ENCODE peak calls at places on chromosomes 4 and X, in nine cellular contexts. K is uterus; Z is neuronal stem cell; E is body of pancreas; W is suprapubic skin; C is heart left ventricle; A is A549; Q is lower lobe of right lung; O is CD4-positive, CD25-positive, alpha-beta regulatory T cell. B is an unnamed sample. For H3K4me1, the result is how much of the 10 kb centered on the place peaks cover.

GRCh38 chr4:121156822-121157769 is 7.0 kb downstream of the TNIP3 start:
- DNase-seq in K (no peak), Z (peak), E (no peak), W (peak), C (no peak), A (peak), Q (peak), O (peak), B (peak)

GRCh38 chrX:103782640-103783039 is 6.0 kb downstream of the PLP1 start:
- DNase-seq in K (no peak), Z (peak), E (no peak), W (no peak), C (no peak), A (no peak), Q (no peak), O (no peak), B (no peak)

GRCh38 chr4:185847352-185848078 is 35.5 kb upstream of the SORBS2 start:
- DNase-seq in K (no peak), Z (no peak), E (no peak), W (no peak), C (peak), A (peak), Q (no peak), O (no peak), B (no peak)

GRCh38 chr4:135277116-135277979 is 1075.8 kb upstream of the PABPC4L start:
- DNase-seq in K (no peak), Z (no peak), E (no peak), W (no peak), C (no peak), A (no peak), Q (no peak), O (no peak), B (no peak)

GRCh38 chr4:164207460-164207859 is 546.5 kb upstream of the SMIM31 start:
- DNase-seq in K (no peak), Z (no peak), E (no peak), W (no peak), C (no peak), A (no peak), Q (no peak), O (no peak), B (no peak)

GRCh38 chr4:76301775-76302162 is 4.8 kb upstream of the STBD1 start:
- DNase-seq in K (no peak), Z (no peak), E (no peak), W (no peak), C (no peak), A (no peak), Q (no peak), O (no peak), B (no peak)

GRCh38 chr4:48543796-48544195 is 53.7 kb downstream of the ZAR1 start:
- DNase-seq in K (no peak), Z (no peak), E (no peak), W (no peak), C (no peak), A (no peak), Q (no peak), O (no peak), B (no peak)

GRCh38 chr4:126441173-126441810 is 1126.5 kb downstream of the FAT4 start:
- DNase-seq in K (no peak), Z (no peak), E (no peak), W (no peak), C (no peak), A (no peak), Q (no peak), O (no peak), B (no peak)

GRCh38 chrX:132818638-132819037 is 139.8 kb downstream of the HS6ST2 start:
- DNase-seq in K (no peak), Z (no peak), E (no peak), W (no peak), C (no peak), A (no peak), Q (no peak), O (no peak), B (no peak)

GRCh38 chrX:70128071-70128470 is 5.2 kb upstream of the IGBP1 start:
- DNase-seq in K (no peak), Z (no peak), E (no peak), W (no peak), C (no peak), A (no peak), Q (no peak), O (no peak), B (no peak)

GRCh38 chr4:182307746-182308145 is 64.5 kb downstream of the TENM3 start:
- DNase-seq in K (no peak), Z (no peak), E (peak), W (no peak), C (no peak), A (no peak), Q (no peak), O (no peak), B (no peak)

GRCh38 chrX:149950681-149951080 is 12.4 kb upstream of the EOLA2 start:
- DNase-seq in K (no peak), Z (no peak), E (no peak), W (no peak), C (no peak), A (peak), Q (no peak), O (no peak), B (peak)

GRCh38 chr4:162075691-162076090 is 88.1 kb downstream of the FSTL5 start:
- DNase-seq in K (no peak), Z (no peak), E (no peak), W (no peak), C (no peak), A (no peak), Q (no peak), O (no peak), B (no peak)

GRCh38 chr4:142021761-142022160 is 385.4 kb downstream of the IL15 start:
- DNase-seq in K (no peak), Z (no peak), E (no peak), W (no peak), C (no peak), A (no peak), Q (no peak), O (no peak), B (no peak)

GRCh38 chrX:10155137-10155536 is 1.6 kb upstream of the CLCN4 start:
- DNase-seq in K (no peak), Z (no peak), E (no peak), W (no peak), C (no peak), A (no peak), Q (no peak), O (no peak), B (no peak)

GRCh38 chr4:18981234-18981615 is 959.7 kb upstream of the LCORL start:
- DNase-seq in K (no peak), Z (no peak), E (no peak), W (no peak), C (no peak), A (no peak), Q (no peak), O (no peak), B (no peak)

GRCh38 chr4:169249214-169249973 is 21.4 kb downstream of the SH3RF1 start:
- DNase-seq in K (no peak), Z (no peak), E (no peak), W (no peak), C (no peak), A (peak), Q (no peak), O (no peak), B (no peak)

GRCh38 chrX:48511561-48511960 is 2.8 kb downstream of the PORCN start:
- DNase-seq in K (no peak), Z (no peak), E (peak), W (no peak), C (no peak), A (peak), Q (no peak), O (no peak), B (no peak)

GRCh38 chr4:140085062-140085622 is 68.8 kb downstream of the MAML3 start:
- DNase-seq in K (no peak), Z (no peak), E (no peak), W (no peak), C (no peak), A (peak), Q (no peak), O (no peak), B (no peak)
- H3K4me1 ChIP-seq in K (under half), Z (under half), E (under half), W (under half), C (under half), A (half or more), Q (half or more), O (under half), B (under half)

GRCh38 chr4:1247811-1248261 is 1.1 kb downstream of the CTBP1 start:
- DNase-seq in K (no peak), Z (peak), E (no peak), W (peak), C (no peak), A (no peak), Q (no peak), O (no peak), B (no peak)
- H3K4me1 ChIP-seq in K (under half), Z (under half), E (half or more), W (half or more), C (half or more), A (under half), Q (half or more), O (half or more), B (under half)

GRCh38 chr4:7976025-7976424 is 36.4 kb upstream of the AFAP1 start:
- DNase-seq in K (no peak), Z (no peak), E (no peak), W (no peak), C (peak), A (no peak), Q (no peak), O (no peak), B (no peak)

GRCh38 chr4:7978907-7979651 is 39.4 kb upstream of the AFAP1 start:
- DNase-seq in K (no peak), Z (no peak), E (no peak), W (no peak), C (peak), A (no peak), Q (no peak), O (no peak), B (no peak)

GRCh38 chr4:7978489-7978888 is 38.8 kb upstream of the AFAP1 start:
- DNase-seq in K (no peak), Z (no peak), E (no peak), W (no peak), C (peak), A (no peak), Q (no peak), O (no peak), B (peak)

GRCh38 chr4:7974425-7974824 is 34.8 kb upstream of the AFAP1 start:
- DNase-seq in K (no peak), Z (no peak), E (no peak), W (no peak), C (no peak), A (no peak), Q (no peak), O (no peak), B (no peak)

DNA sequence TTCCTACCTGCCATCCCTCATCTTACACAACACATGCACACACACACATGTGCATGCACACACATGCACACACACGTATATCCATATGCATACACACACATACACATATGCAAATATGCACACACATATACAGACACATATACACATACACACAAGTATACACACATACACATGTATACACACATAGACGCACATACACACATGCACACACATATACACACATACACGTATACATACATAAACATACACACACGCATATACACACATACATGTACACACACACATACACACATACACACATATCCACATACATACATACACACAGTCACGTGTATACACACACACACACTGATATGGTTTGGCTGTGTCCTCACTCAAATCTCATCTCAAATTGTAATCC is 37.0 kb upstream of the AFAP1 start:
- DNase-seq in K (no peak), Z (no peak), E (no peak), W (no peak), C (no peak), A (no peak), Q (no peak), O (no peak), B (no peak)
- H3K4me1 ChIP-seq in K (under half), Z (under half), E (under half), W (under half), C (under half), A (under half), Q (under half), O (under half), B (under half)

GRCh38 chrX:46579250-46579649 is 5.7 kb downstream of the CHST7 start:
- DNase-seq in K (no peak), Z (no peak), E (no peak), W (no peak), C (no peak), A (no peak), Q (no peak), O (no peak), B (no peak)
- H3K4me1 ChIP-seq in K (under half), Z (under half), E (under half), W (under half), C (under half), A (under half), Q (under half), O (under half), B (under half)

DNA sequence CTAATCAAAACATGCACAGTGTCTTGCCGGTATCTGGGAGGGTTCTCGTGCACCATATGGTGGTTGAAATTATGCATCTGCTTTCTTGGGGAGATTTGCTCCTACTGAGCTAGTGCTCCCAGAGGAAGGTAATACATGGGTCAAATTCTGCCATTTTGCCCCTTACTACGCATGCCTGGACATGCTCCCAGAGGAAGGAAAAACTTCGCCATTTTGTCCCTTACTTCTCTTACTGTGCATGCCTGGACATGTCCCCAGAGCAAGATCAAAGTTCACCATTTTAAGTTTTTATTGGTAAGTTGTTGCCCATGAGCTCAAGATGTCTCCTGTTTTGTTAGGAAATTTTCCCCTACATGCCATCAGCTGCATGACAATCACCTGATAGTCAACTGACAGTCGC is 252.1 kb upstream of the KLHL4 start:
- DNase-seq in K (no peak), Z (no peak), E (no peak), W (no peak), C (no peak), A (no peak), Q (no peak), O (no peak), B (no peak)
- H3K4me1 ChIP-seq in K (under half), Z (under half), E (under half), W (under half), C (under half), A (under half), Q (under half), O (under half), B (under half)

GRCh38 chr4:140153419-140153743 is 603 bp downstream of the MAML3 start:
- DNase-seq in K (no peak), Z (no peak), E (no peak), W (no peak), C (no peak), A (no peak), Q (no peak), O (no peak), B (no peak)
- H3K4me1 ChIP-seq in K (under half), Z (under half), E (under half), W (under half), C (under half), A (under half), Q (under half), O (half or more), B (under half)

GRCh38 chr4:52991452-52991851 is 129.3 kb downstream of the RASL11B start:
- DNase-seq in K (no peak), Z (no peak), E (no peak), W (no peak), C (no peak), A (no peak), Q (no peak), O (no peak), B (no peak)

GRCh38 chr4:52995341-52996030 is 133.4 kb downstream of the RASL11B start:
- DNase-seq in K (no peak), Z (no peak), E (no peak), W (no peak), C (no peak), A (no peak), Q (no peak), O (no peak), B (no peak)

GRCh38 chr4:52990706-52991105 is 128.6 kb downstream of the RASL11B start:
- DNase-seq in K (no peak), Z (no peak), E (no peak), W (no peak), C (no peak), A (no peak), Q (no peak), O (no peak), B (no peak)

GRCh38 chr4:52996261-52997131 is 134.4 kb downstream of the RASL11B start:
- DNase-seq in K (peak), Z (no peak), E (peak), W (no peak), C (no peak), A (no peak), Q (no peak), O (no peak), B (no peak)

GRCh38 chr4:52993771-52994170 is 131.7 kb downstream of the RASL11B start:
- DNase-seq in K (peak), Z (no peak), E (no peak), W (no peak), C (no peak), A (no peak), Q (no peak), O (no peak), B (no peak)
- H3K4me1 ChIP-seq in K (under half), Z (under half), E (half or more), W (under half), C (under half), A (under half), Q (under half), O (under half), B (under half)

GRCh38 chr4:82372502-82372873 is 1.3 kb downstream of the HNRNPD start:
- DNase-seq in K (no peak), Z (no peak), E (peak), W (no peak), C (no peak), A (no peak), Q (no peak), O (peak), B (peak)

GRCh38 chr4:82371398-82371972 is 2.3 kb downstream of the HNRNPD start:
- DNase-seq in K (no peak), Z (no peak), E (no peak), W (no peak), C (no peak), A (no peak), Q (no peak), O (no peak), B (no peak)

GRCh38 chr4:82373816-82374740 is at the start of gene HNRNPD:
- DNase-seq in K (peak), Z (peak), E (peak), W (peak), C (peak), A (peak), Q (peak), O (peak), B (peak)

GRCh38 chr4:82376109-82376508 is 2.3 kb upstream of the HNRNPD start:
- DNase-seq in K (no peak), Z (no peak), E (no peak), W (no peak), C (no peak), A (no peak), Q (no peak), O (no peak), B (no peak)

DNA sequence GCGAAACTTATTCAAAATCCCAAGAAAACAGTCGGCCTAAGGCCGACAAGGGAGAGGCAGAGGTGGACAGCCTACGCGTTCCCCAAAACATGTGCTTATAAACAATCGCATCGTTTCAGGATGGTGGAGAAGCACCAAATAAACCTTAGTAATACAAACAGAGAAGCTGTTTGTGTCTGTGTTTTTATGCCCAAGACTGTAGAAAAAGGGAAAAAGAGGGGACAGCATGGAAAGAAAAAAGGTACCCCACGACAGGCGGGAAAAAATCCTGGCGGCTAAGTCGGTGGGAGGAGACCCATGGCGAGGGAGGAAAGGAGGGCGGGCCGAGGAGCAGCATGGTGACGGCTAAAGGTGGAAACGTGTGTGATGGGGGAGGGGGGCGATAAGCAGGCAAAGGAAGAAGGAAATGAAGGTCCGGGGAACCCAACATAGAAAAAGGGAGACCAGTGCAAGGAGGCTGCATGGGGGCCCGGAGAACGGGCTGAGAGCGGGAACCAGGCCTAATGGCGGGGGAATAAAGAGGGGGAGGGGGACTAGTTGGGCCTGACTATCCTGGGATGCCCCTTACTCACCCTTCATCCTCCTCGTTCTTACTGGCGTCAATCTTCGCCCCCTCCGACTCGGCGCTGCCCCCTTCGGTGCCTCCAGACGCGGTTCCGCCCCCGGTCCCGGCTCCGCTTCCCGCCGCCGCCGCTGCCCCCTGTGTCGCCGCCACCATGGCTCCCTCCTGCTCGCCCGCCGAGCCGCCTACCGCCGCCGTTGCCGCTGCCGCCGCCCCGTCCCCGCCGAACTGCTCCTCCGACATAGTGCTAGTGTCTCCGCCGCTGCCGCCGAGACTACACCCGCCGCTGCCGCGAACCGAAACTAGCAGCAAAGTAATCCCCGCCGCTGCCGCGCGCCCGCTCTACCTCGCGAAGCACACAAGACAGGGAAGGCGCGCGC is 646 bp downstream of the HNRNPD start:
- DNase-seq in K (peak), Z (peak), E (peak), W (peak), C (peak), A (peak), Q (peak), O (peak), B (peak)
- H3K4me1 ChIP-seq in K (under half), Z (under half), E (under half), W (half or more), C (under half), A (under half), Q (half or more), O (half or more), B (under half)

B was measured in HAP-1.